ENCODE peak calls at places on chromosomes 3 and 15, in four cellular contexts. W is brain microvascular endothelial cell, E is endothelial cell, V is NCI-H524 treated with DMSO at 0.1 percent for 48 hours. Z is an unnamed sample.

GRCh38 chr3:179093807-179094206 is 22.2 kb upstream of the ZMAT3 start:
- DNase-seq in E (no peak), W (peak; percentile 66), V (no peak), Z (no peak)

GRCh38 chr15:96818861-96819260 is 488.4 kb downstream of the NR2F2 start:
- DNase-seq in E (no peak), V (no peak), W (no peak), Z (no peak)

GRCh38 chr15:77810180-77810579 is 177.5 kb upstream of the LINGO1 start:
- DNase-seq in W (no peak), V (peak; percentile 85), E (no peak), Z (no peak)

GRCh38 chr3:86969500-86970189 is 21.3 kb downstream of the VGLL3 start:
- DNase-seq in V (peak; percentile 1), W (peak; percentile 68), E (peak; percentile 36), Z (no peak)

GRCh38 chr15:95799286-95800187 is 531.0 kb upstream of the NR2F2 start:
- DNase-seq in W (peak; percentile 34), V (no peak), E (no peak), Z (peak; percentile 93)

GRCh38 chr15:88543065-88543776 is 3.3 kb downstream of the DET1 start:
- DNase-seq in W (no peak), E (no peak), V (peak; percentile 36), Z (no peak)

GRCh38 chr3:166510382-166510781 is 673.2 kb upstream of the BCHE start:
- DNase-seq in E (no peak), V (no peak), W (no peak), Z (no peak)

GRCh38 chr3:157122116-157122515 is 37.8 kb downstream of the CCNL1 start:
- DNase-seq in W (peak; percentile 81), E (no peak), V (no peak), Z (no peak)

GRCh38 chr15:38750816-38751215 is 186.2 kb upstream of the RASGRP1 start:
- DNase-seq in V (peak; percentile 18), W (no peak), E (no peak), Z (peak; percentile 22)

GRCh38 chr15:32849769-32850668 is 132.2 kb downstream of the GREM1 start:
- DNase-seq in V (no peak), W (peak; percentile 70), E (no peak), Z (peak; percentile 87)

GRCh38 chr3:187736418-187736871 is 8.8 kb downstream of the BCL6 start:
- DNase-seq in E (no peak), V (no peak), W (peak; percentile 45), Z (no peak)

GRCh38 chr3:126468028-126468891 is 7.4 kb downstream of the ZXDC start:
- DNase-seq in E (no peak), W (no peak), V (no peak), Z (no peak)

GRCh38 chr3:23611737-23612295 is 193.9 kb upstream of the UBE2E1 start:
- DNase-seq in E (no peak), W (peak; percentile 68), V (no peak), Z (no peak)

GRCh38 chr3:184949570-184949969 is 137.6 kb downstream of the VPS8 start:
- DNase-seq in E (no peak), V (no peak), W (no peak), Z (no peak)

GRCh38 chr3:194691481-194692281 is 6.0 kb downstream of the FAM43A start:
- DNase-seq in E (no peak), V (peak; percentile 9), W (peak; percentile 38), Z (no peak)

GRCh38 chr15:70034596-70034995 is 63.1 kb downstream of the TLE3 start:
- DNase-seq in E (no peak), V (peak; percentile 41), W (no peak), Z (no peak)

GRCh38 chr3:68057637-68058320 is 403.4 kb upstream of the SUCLG2 start:
- DNase-seq in V (no peak), E (no peak), W (no peak), Z (no peak)

GRCh38 chr15:62649793-62650420 is 392.6 kb upstream of the TPM1 start:
- DNase-seq in V (no peak), E (no peak), W (peak; percentile 41), Z (no peak)

GRCh38 chr3:72797773-72798543 is 50.3 kb downstream of the SHQ1 start:
- DNase-seq in E (no peak), V (peak; percentile 64), W (peak; percentile 62), Z (no peak)

GRCh38 chr15:99487337-99487730 is 78.5 kb upstream of the MEF2A start:
- DNase-seq in V (no peak), W (no peak), E (no peak), Z (no peak)

GRCh38 chr3:159922861-159923312 is 65.7 kb upstream of the IL12A start:
- DNase-seq in E (no peak), W (no peak), V (no peak), Z (no peak)

GRCh38 chr15:99450896-99451358 is 114.9 kb upstream of the MEF2A start:
- DNase-seq in W (peak; percentile 37), V (no peak), E (no peak), Z (no peak)

GRCh38 chr15:59995568-59996349 is 8.4 kb upstream of the FOXB1 start:
- DNase-seq in W (no peak), E (no peak), V (no peak), Z (no peak)

GRCh38 chr3:151156618-151157216 is 46.3 kb downstream of the GPR171 start:
- DNase-seq in E (peak; percentile 45), V (peak; percentile 21), W (peak; percentile 43), Z (no peak)

GRCh38 chr3:119937229-119937628 is 155.3 kb downstream of the NR1I2 start:
- DNase-seq in W (no peak), E (no peak), V (no peak), Z (no peak)

Z was measured in retinal pigment epithelial cell.